ENCODE peak calls at places on chromosomes 7 and 10, in five cellular contexts. U is T follicular helper cell, D is RCC 7860, S is NCI-H460, R is HS-27A. N is an unnamed sample.

GRCh38 chr10:18554479-18554878 is 96.9 kb downstream of the NSUN6 start:
- DNase-seq in R (no peak), S (no peak), D (no peak), U (no peak), N (no peak)

GRCh38 chr7:75626954-75627353 is 111.8 kb downstream of the HIP1 start:
- DNase-seq in R (no peak), S (no peak), D (no peak), U (no peak), N (no peak)

GRCh38 chr10:61761825-61762217 is 99.1 kb downstream of the CABCOCO1 start:
- DNase-seq in D (no peak), U (no peak), S (no peak), R (no peak), N (no peak)

GRCh38 chr7:1977059-1977875 is 255.5 kb downstream of the MAD1L1 start:
- DNase-seq in R (no peak), S (no peak), U (no peak), D (no peak), N (no peak)

GRCh38 chr10:120415709-120416330 is 41.2 kb upstream of the PLPP4 start:
- DNase-seq in R (no peak), D (peak; percentile 99), S (no peak), U (no peak), N (no peak)

GRCh38 chr10:63534723-63535122 is 13.5 kb downstream of the REEP3 start:
- DNase-seq in R (no peak), S (no peak), U (no peak), D (no peak), N (no peak)

GRCh38 chr10:79324032-79324695 is 23.1 kb upstream of the PPIF start:
- DNase-seq in D (no peak), U (no peak), S (no peak), R (no peak), N (no peak)

GRCh38 chr10:100469756-100470155 is 6.9 kb downstream of the WNT8B start:
- DNase-seq in S (no peak), U (no peak), D (no peak), R (no peak), N (no peak)

GRCh38 chr10:101602767-101603398 is 14.8 kb downstream of the DPCD start:
- DNase-seq in U (peak; percentile 25), S (peak; percentile 71), D (peak; percentile 43), R (no peak), N (peak; percentile 45)

GRCh38 chr7:78279457-78279856 is 480.9 kb downstream of the PHTF2 start:
- DNase-seq in D (no peak), U (no peak), S (no peak), R (no peak), N (no peak)

GRCh38 chr10:404341-404740 is 269.1 kb downstream of the ZMYND11 start:
- DNase-seq in R (peak; percentile 15), U (no peak), S (no peak), D (no peak), N (no peak)

GRCh38 chr7:77476871-77477270 is 60.2 kb upstream of the PTPN12 start:
- DNase-seq in S (no peak), D (no peak), U (no peak), R (no peak), N (no peak)

GRCh38 chr7:80018941-80019808 is 115.5 kb upstream of the GNAI1 start:
- DNase-seq in S (peak; percentile 54), D (peak; percentile 56), U (no peak), R (peak; percentile 54), N (no peak)

GRCh38 chr7:81081626-81082025 is 162.8 kb upstream of the SEMA3C start:
- DNase-seq in R (no peak), U (no peak), D (peak; percentile 24), S (no peak), N (no peak)

GRCh38 chr10:79130255-79130654 is 61.5 kb downstream of the ZMIZ1 start:
- DNase-seq in S (no peak), U (no peak), R (no peak), D (no peak), N (no peak)

GRCh38 chr7:158431941-158432347 is 155.7 kb downstream of the PTPRN2 start:
- DNase-seq in R (no peak), U (no peak), S (peak; percentile 100), D (peak; percentile 63), N (no peak)

GRCh38 chr10:46545861-46546590 is 10.4 kb downstream of the GPRIN2 start:
- DNase-seq in R (no peak), U (no peak), S (no peak), D (no peak), N (no peak)

GRCh38 chr10:72328045-72328828 is 26.5 kb downstream of the DNAJB12 start:
- DNase-seq in U (no peak), D (peak; percentile 64), R (no peak), S (peak; percentile 88), N (no peak)

GRCh38 chr7:36360244-36360643 is 29.4 kb upstream of the ANLN start:
- DNase-seq in R (no peak), U (no peak), D (no peak), S (no peak), N (no peak)

GRCh38 chr10:361203-362135 is 226.2 kb downstream of the ZMYND11 start:
- DNase-seq in S (no peak), U (no peak), D (no peak), R (no peak), N (no peak)

GRCh38 chr10:116694253-116694926 is 48.0 kb downstream of the HSPA12A start:
- DNase-seq in S (no peak), R (no peak), D (no peak), U (no peak), N (no peak)

GRCh38 chr10:47146571-47146970 is 153.4 kb upstream of the GDF10 start:
- DNase-seq in U (no peak), D (no peak), S (no peak), R (no peak), N (no peak)

GRCh38 chr10:2197663-2198062 is 460.3 kb upstream of the ADARB2 start:
- DNase-seq in D (no peak), S (no peak), R (no peak), U (no peak), N (no peak)

GRCh38 chr10:35058134-35058533 is 32.0 kb downstream of the CUL2 start:
- DNase-seq in R (peak; percentile 35), D (peak; percentile 87), S (no peak), U (no peak), N (no peak)

GRCh38 chr10:82861889-82862288 is 986.9 kb downstream of the NRG3 start:
- DNase-seq in S (no peak), D (no peak), R (no peak), U (no peak), N (no peak)

N was measured in effector CD4-positive, alpha-beta T cell.